ENCODE peak calls at places on chromosomes 16 and 17, in nine cellular contexts. D, F, T, P, O, C, K, V and L are unnamed samples.
A peak's percentile ranks its signal among the peaks of the same experiment; 100 is the strongest.

GRCh38 chr16:5325932-5326331 is 228.3 kb upstream of the EEF2KMT start:
- DNase-seq in D (no peak), F (no peak), T (no peak), P (no peak), O (no peak), C (no peak), K (no peak), V (no peak), L (no peak)

GRCh38 chr16:58331024-58331707 is 36.3 kb upstream of the PRSS54 start:
- DNase-seq in D (no peak), F (no peak), T (no peak), P (no peak), O (no peak), C (no peak), K (no peak), V (no peak), L (no peak)

GRCh38 chr16:49336581-49336980 is 37.0 kb upstream of the C16orf78 start:
- DNase-seq in D (peak; percentile 4), F (no peak), T (no peak), P (no peak), O (no peak), C (no peak), K (no peak), V (no peak), L (no peak)

GRCh38 chr16:70758786-70759185 is 42.2 kb downstream of the VAC14 start:
- DNase-seq in D (no peak), F (no peak), T (peak; percentile 28), P (no peak), O (no peak), C (no peak), K (no peak), V (no peak), L (no peak)

GRCh38 chr17:50221500-50222480 is 20.4 kb upstream of the COL1A1 start:
- DNase-seq in D (peak; percentile 78), F (peak; percentile 89), T (peak; percentile 83), P (no peak), O (peak; percentile 58), C (no peak), K (peak; percentile 40), V (no peak), L (peak; percentile 36)

GRCh38 chr16:47881574-47881973 is 274.2 kb downstream of the ABCC12 start:
- DNase-seq in D (no peak), F (no peak), T (no peak), P (no peak), O (no peak), C (no peak), K (no peak), V (no peak), L (no peak)

GRCh38 chr16:17470002-17470870 is 524 bp downstream of the XYLT1 start:
- DNase-seq in D (peak; percentile 60), F (no peak), T (peak; percentile 62), P (no peak), O (no peak), C (no peak), K (peak; percentile 19), V (peak; percentile 38), L (no peak)

GRCh38 chr17:44556114-44556853 is 1.0 kb upstream of the FZD2 start:
- DNase-seq in D (no peak), F (peak; percentile 67), T (no peak), P (peak; percentile 19), O (no peak), C (no peak), K (peak; percentile 57), V (peak; percentile 25), L (peak; percentile 59)

GRCh38 chr17:15278381-15278780 is 13.3 kb upstream of the PMP22 start:
- DNase-seq in D (no peak), F (no peak), T (no peak), P (no peak), O (no peak), C (no peak), K (no peak), V (no peak), L (no peak)

GRCh38 chr16:66081967-66082366 is 284.5 kb upstream of the CDH5 start:
- DNase-seq in D (no peak), F (peak; percentile 61), T (no peak), P (no peak), O (no peak), C (peak; percentile 24), K (no peak), V (no peak), L (no peak)

GRCh38 chr17:28744104-28744801 is 442 bp downstream of the TRAF4 start:
- DNase-seq in D (no peak), F (peak; percentile 36), T (peak; percentile 70), P (peak; percentile 52), O (peak; percentile 54), C (no peak), K (peak; percentile 69), V (peak; percentile 76), L (peak; percentile 81)

GRCh38 chr17:65457635-65458257 is 103.7 kb downstream of the AXIN2 start:
- DNase-seq in D (no peak), F (no peak), T (no peak), P (no peak), O (no peak), C (no peak), K (no peak), V (peak; percentile 34), L (no peak)

GRCh38 chr16:68399456-68399855 is 48.9 kb downstream of the SMPD3 start:
- DNase-seq in D (no peak), F (peak; percentile 18), T (no peak), P (no peak), O (no peak), C (no peak), K (no peak), V (no peak), L (no peak)

GRCh38 chr17:81251091-81251942 is 12.2 kb downstream of the NDUFAF8 start:
- DNase-seq in D (no peak), F (no peak), T (no peak), P (peak; percentile 56), O (no peak), C (no peak), K (no peak), V (peak; percentile 82), L (no peak)
- H3K4me3 ChIP-seq in D (no peak overlapping the region), F (no peak overlapping the region), T (no peak overlapping the region), P (no peak overlapping the region), O (no peak overlapping the region), C (no peak overlapping the region), K (no peak overlapping the region), V (no peak overlapping the region), L (no peak overlapping the region)

GRCh38 chr17:69357701-69358100 is 30.8 kb upstream of the ABCA5 start:
- DNase-seq in D (no peak), F (no peak), T (no peak), P (no peak), O (no peak), C (no peak), K (no peak), V (no peak), L (peak; percentile 17)
- TF ChIP-seq CTCF in D (no peak), F (no peak), T (peak; percentile 30), P (no peak), O (no peak), C (no peak), K (no peak), V (no peak), L (no peak)

DNA sequence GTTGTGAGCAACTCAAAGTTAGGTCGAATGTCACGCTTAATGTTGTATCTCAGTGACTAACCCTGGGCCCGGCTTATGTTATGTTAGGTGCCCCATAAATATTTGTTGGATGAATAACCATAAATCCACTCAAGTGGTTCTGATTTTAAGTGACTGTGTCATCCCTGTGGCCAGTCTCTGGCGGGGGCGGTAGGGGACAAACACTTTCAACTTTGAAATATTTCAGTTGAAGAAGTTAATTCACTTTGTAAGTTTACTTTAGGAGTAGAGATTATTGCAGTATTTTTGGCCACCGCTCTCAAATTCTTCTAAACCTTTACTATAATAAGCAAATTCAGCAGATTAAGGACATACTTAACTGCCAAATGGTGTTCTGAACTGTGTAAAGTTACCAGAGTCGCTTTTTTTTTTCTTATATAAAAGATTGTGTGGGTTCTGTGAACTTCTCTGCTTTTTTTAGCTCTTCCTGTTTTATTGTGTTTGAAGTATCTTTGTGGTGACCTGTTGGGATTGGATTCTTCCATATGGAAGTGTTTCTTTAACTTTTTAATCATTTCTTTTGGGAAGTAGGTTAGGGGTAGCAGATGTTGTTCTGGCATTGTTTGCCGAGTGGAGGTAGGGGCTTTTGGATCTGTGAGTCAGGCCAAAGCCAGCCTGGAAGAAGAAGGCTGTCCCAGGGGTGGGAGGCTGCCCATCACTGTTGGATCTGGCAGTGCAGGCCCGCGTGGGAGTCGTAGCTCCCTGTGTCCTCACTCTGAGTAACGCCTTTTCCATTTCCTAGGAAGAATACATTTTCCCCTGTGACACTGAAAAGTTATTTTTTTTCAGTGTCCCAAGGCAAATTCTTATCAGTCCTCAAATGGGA is 61.4 kb upstream of the TBX2 start:
- DNase-seq in D (no peak), F (peak; percentile 73), T (no peak), P (no peak), O (no peak), C (peak; percentile 84), K (no peak), V (no peak), L (no peak)
- H3K4me3 ChIP-seq in D (no peak overlapping the region), F (no peak overlapping the region), T (no peak overlapping the region), P (no peak overlapping the region), O (no peak overlapping the region), C (no peak overlapping the region), K (no peak overlapping the region), V (no peak overlapping the region), L (no peak overlapping the region)

DNA sequence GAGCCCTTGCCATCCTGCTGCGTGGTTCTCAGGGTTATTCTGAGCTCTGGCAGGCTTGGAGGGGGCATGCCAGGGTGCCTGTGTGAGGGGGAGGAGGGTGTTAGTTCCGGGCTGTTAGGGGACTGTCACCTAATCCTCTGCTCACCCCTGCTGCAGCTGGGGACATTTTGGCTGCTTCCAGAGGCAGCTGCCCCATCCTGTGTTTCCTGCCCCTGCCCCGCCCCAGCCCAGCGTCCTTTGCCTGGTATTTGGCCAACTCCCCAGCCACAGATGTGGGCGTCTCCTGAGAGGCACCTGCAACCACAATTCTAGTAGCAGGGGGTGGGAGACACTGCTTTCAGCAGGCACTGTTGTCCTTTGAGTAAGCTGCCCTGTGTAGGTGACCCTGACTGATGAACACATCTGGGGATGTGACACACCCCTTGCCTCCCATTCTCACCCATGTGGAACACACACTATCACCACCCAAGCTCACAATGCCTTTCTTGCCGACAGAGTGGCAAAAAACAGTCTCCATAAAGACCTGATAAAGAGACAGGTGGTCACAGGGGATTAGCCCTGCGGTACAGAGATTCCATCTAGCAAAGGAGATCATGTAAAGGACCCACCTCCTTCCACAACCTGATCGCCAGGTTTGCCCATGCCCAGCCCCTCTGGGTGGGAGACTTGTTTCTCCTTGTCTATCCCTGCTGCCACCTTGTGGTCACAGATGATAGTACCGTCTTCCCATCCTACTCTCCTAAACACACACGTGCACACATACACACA is at the start of gene CHRNE:
- DNase-seq in D (peak; percentile 86), F (peak; percentile 68), T (peak; percentile 63), P (peak; percentile 51), O (peak; percentile 96), C (peak; percentile 76), K (peak; percentile 82), V (peak; percentile 92), L (peak; percentile 87)
- TF ChIP-seq CTCF in D (peak; percentile 79), F (peak; percentile 81), T (peak; percentile 85), P (peak; percentile 83), O (peak; percentile 76), C (peak; percentile 86), K (peak; percentile 89), V (peak; percentile 67), L (peak; percentile 80)

GRCh38 chr17:74444406-74444805 is 12.5 kb downstream of the GPRC5C start:
- DNase-seq in D (no peak), F (no peak), T (peak; percentile 89), P (peak; percentile 64), O (peak; percentile 63), C (no peak), K (no peak), V (no peak), L (no peak)
- H3K4me3 ChIP-seq in D (no peak overlapping the region), F (no peak overlapping the region), T (no peak overlapping the region), P (peak overlapping the region; percentile 59), O (no peak overlapping the region), C (no peak overlapping the region), K (no peak overlapping the region), V (no peak overlapping the region), L (no peak overlapping the region)